ENCODE peak calls at places on chromosomes 6 and 20, in four cellular contexts. A, L, P and I are unnamed samples.

GRCh38 chr20:62400021-62400420 is 7.1 kb downstream of the CABLES2 start:
- DNase-seq in P (no peak), L (no peak), A (no peak), I (no peak)

GRCh38 chr6:81298751-81299150 is 453.7 kb downstream of the TENT5A start:
- DNase-seq in A (no peak), P (no peak), L (no peak), I (no peak)

GRCh38 chr6:15375018-15375417 is 129.1 kb downstream of the JARID2 start:
- DNase-seq in P (no peak), A (no peak), L (no peak), I (no peak)

GRCh38 chr20:33828912-33829560 is 17.9 kb downstream of the CHMP4B start:
- DNase-seq in L (no peak), P (no peak), A (no peak), I (no peak)

GRCh38 chr6:20674664-20675063 is 140.4 kb downstream of the CDKAL1 start:
- DNase-seq in L (no peak), A (no peak), P (no peak), I (no peak)

GRCh38 chr6:7528565-7528964 is 12.9 kb upstream of the DSP start:
- DNase-seq in L (no peak), P (no peak), A (no peak), I (no peak)

GRCh38 chr6:10521104-10521808 is at the start of gene GCNT2:
- DNase-seq in L (peak; percentile 59), A (no peak), P (no peak), I (no peak)

GRCh38 chr6:108796875-108797274 is 51.3 kb upstream of the ARMC2 start:
- DNase-seq in A (no peak), P (no peak), L (no peak), I (no peak)

GRCh38 chr6:129493396-129493902 is 216.5 kb downstream of the ARHGAP18 start:
- DNase-seq in A (no peak), L (no peak), P (no peak), I (peak; percentile 83)

GRCh38 chr6:132391391-132392291 is 9.6 kb downstream of the MOXD1 start:
- DNase-seq in P (no peak), L (no peak), A (no peak), I (no peak)

GRCh38 chr6:105209950-105210706 is 30.3 kb upstream of the POPDC3 start:
- DNase-seq in L (no peak), A (no peak), P (no peak), I (peak; percentile 38)

GRCh38 chr6:80610821-80611220 is 504.4 kb downstream of the BCKDHB start:
- DNase-seq in P (no peak), L (no peak), A (no peak), I (no peak)

GRCh38 chr6:35294308-35294945 is 3.2 kb upstream of the DEF6 start:
- DNase-seq in L (no peak), P (peak; percentile 85), A (no peak), I (peak; percentile 23)
- TF ChIP-seq SIN3A in L (no peak), P (no peak), A (no peak), I (no peak)

GRCh38 chr6:41687501-41688175 is 47.8 kb downstream of the TFEB start:
- DNase-seq in L (peak; percentile 73), A (no peak), P (no peak), I (no peak)
- TF ChIP-seq EGR1 in L (no peak), A (no peak), P (no peak), I (no peak)

GRCh38 chr20:38831995-38832620 is 26.6 kb downstream of the PPP1R16B start:
- DNase-seq in P (no peak), L (no peak), A (no peak), I (no peak)

GRCh38 chr20:38831049-38831691 is 25.7 kb downstream of the PPP1R16B start:
- DNase-seq in A (no peak), L (no peak), P (no peak), I (no peak)

GRCh38 chr20:38833857-38834164 is 28.3 kb downstream of the PPP1R16B start:
- DNase-seq in P (no peak), A (no peak), L (no peak), I (no peak)

GRCh38 chr20:38834868-38835267 is 29.4 kb downstream of the PPP1R16B start:
- DNase-seq in L (no peak), P (no peak), A (no peak), I (no peak)

GRCh38 chr20:38833154-38833856 is 27.8 kb downstream of the PPP1R16B start:
- DNase-seq in L (no peak), P (no peak), A (no peak), I (no peak)
- H3K4me1 ChIP-seq in L (no peaks in the 10 kb centered on the region), P (peaks cover 20% of the 10 kb centered on the region), A (peaks cover 51% of the 10 kb centered on the region), I (no peaks in the 10 kb centered on the region)

GRCh38 chr6:149075616-149076354 is 241.7 kb upstream of the TAB2 start:
- DNase-seq in A (no peak), P (no peak), L (no peak), I (no peak)
- TF ChIP-seq SIN3A in A (no peak), P (no peak), L (no peak), I (no peak)

DNA sequence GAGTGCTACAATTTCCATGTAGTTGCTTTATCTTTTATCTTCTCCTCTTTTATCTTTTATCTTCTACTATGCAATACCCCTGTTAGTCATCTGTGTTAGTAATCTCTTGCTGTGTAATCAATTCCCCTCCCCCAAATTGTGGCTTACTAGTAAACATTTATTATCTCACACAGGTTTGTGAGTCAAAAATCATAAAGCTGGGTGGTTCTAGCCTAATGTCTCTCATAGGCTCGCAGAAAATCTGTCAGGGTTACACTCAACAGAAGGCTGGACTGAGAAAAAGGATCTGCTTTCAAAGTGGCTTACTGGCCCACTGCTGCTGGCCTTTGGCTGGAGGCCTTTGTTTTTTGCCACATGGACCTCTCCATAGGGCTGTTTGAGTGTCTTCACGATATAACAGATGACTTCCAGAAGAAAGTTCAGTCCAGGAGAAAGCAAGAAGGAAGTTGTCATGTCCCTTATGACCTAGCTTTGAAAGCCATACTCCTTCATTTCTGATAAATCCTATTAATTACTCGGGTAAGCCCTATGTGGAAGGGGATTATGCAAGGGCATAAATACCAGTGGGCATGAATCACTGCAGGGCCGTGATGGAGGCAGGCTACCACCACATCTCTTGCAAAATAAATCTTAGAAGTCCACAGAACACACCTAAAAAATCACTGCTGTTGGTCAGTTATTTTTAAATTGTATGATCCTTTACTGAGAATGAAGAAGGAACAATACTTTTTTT is 24.5 kb upstream of the PTCHD4 start:
- DNase-seq in P (no peak), L (no peak), A (no peak), I (no peak)
- TF ChIP-seq EGR1 in P (no peak), L (no peak), A (no peak), I (no peak)

DNA sequence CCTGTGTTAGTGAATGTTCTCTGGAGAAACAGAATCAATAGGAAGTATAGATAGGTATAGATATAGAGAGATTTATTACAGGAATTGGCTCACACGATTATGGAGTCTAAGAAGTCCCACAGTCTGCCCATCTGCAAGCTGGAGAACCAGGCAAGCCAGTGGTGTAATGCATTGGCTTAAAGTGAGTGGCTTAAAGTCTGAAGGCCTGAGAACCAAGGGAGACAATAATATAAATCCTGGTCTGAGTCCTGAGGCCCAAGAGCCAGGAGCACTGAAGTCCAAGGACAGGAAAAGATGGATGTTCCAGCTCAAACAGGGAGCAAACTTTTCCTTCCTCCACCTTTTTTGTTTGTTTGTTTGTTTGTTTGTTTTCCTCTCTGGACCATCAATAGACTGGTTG is 131.2 kb upstream of the LRFN2 start:
- DNase-seq in L (no peak), A (no peak), P (no peak), I (no peak)
- H3K4me1 ChIP-seq in L (peaks cover 9% of the 10 kb centered on the region), A (peaks cover 19% of the 10 kb centered on the region), P (peaks cover 34% of the 10 kb centered on the region), I (no peaks in the 10 kb centered on the region)

GRCh38 chr6:23415819-23416427 is 710.1 kb upstream of the NRSN1 start:
- DNase-seq in L (no peak), P (no peak), A (no peak), I (no peak)
- TF ChIP-seq SIN3A in L (no peak), P (no peak), A (no peak), I (no peak)